ENCODE peak calls at places on chromosomes 11 and 22, in nine cellular contexts. Q, G, H, Z, U, K, L, E and A are unnamed samples.

GRCh38 chr11:111407652-111408051 is 28.6 kb upstream of the POU2AF1 start:
- DNase-seq in K (no peak), G (no peak), Q (no peak), H (no peak), U (no peak), L (no peak), E (no peak), Z (no peak), A (no peak)

GRCh38 chr22:30327864-30328345 is 1.2 kb upstream of the TBC1D10A start:
- DNase-seq in K (no peak), Q (no peak), U (no peak), Z (peak; percentile 72), H (peak; percentile 31), L (peak; percentile 31), G (peak; percentile 58), E (no peak), A (no peak)

GRCh38 chr11:20458905-20459632 is 71.6 kb downstream of the PRMT3 start:
- DNase-seq in H (no peak), K (no peak), E (no peak), U (no peak), Q (no peak), G (no peak), Z (no peak), L (no peak), A (no peak)

GRCh38 chr11:114132944-114133394 is 73.5 kb downstream of the ZBTB16 start:
- DNase-seq in G (no peak), U (no peak), H (no peak), Z (no peak), L (no peak), K (peak; percentile 70), E (no peak), Q (peak; percentile 85), A (no peak)

GRCh38 chr11:62553839-62554361 is 7.3 kb upstream of the AHNAK start:
- DNase-seq in Z (no peak), Q (peak; percentile 83), U (peak; percentile 92), G (no peak), K (no peak), E (no peak), H (peak; percentile 19), L (no peak), A (no peak)

GRCh38 chr11:44939673-44940072 is 11.0 kb downstream of the TP53I11 start:
- DNase-seq in K (no peak), Z (no peak), G (no peak), Q (no peak), U (no peak), H (no peak), L (peak; percentile 51), E (no peak), A (no peak)

GRCh38 chr22:44196731-44197131 is 16.0 kb downstream of the PARVG start:
- DNase-seq in E (no peak), L (no peak), Q (no peak), H (no peak), Z (peak; percentile 23), K (peak; percentile 30), U (no peak), G (no peak), A (no peak)

GRCh38 chr11:119584193-119585037 is 144.6 kb downstream of the NECTIN1 start:
- DNase-seq in E (no peak), L (peak; percentile 95), Q (peak; percentile 56), K (peak; percentile 58), G (peak; percentile 58), Z (peak; percentile 75), U (peak; percentile 28), H (no peak), A (no peak)

GRCh38 chr11:119934267-119934666 is 203.6 kb downstream of the TRIM29 start:
- DNase-seq in L (no peak), G (no peak), H (no peak), U (no peak), Z (no peak), Q (no peak), E (no peak), K (no peak), A (no peak)

GRCh38 chr11:64340671-64341335 is 799 bp downstream of the CCDC88B start:
- DNase-seq in E (peak; percentile 56), Q (no peak), Z (no peak), G (no peak), U (no peak), L (peak; percentile 83), K (peak; percentile 89), H (peak; percentile 80), A (no peak)

GRCh38 chr11:5618807-5619206 is 6.0 kb upstream of the TRIM34 start:
- DNase-seq in K (no peak), H (no peak), L (no peak), Z (no peak), E (no peak), U (no peak), G (no peak), Q (peak; percentile 74), A (no peak)

GRCh38 chr11:120334894-120335462 is 1.2 kb upstream of the ARHGEF12 start:
- DNase-seq in L (peak; percentile 71), H (no peak), Z (peak; percentile 67), K (no peak), U (peak; percentile 40), G (peak; percentile 85), Q (peak; percentile 87), E (peak; percentile 48), A (no peak)

GRCh38 chr11:9880657-9881056 is 216.8 kb downstream of the SWAP70 start:
- DNase-seq in H (no peak), U (no peak), Q (no peak), Z (no peak), G (no peak), E (no peak), L (no peak), K (no peak), A (no peak)

GRCh38 chr22:41857160-41857859 is 24.4 kb downstream of the SREBF2 start:
- DNase-seq in U (peak; percentile 68), H (no peak), E (no peak), Q (peak; percentile 64), G (peak; percentile 38), K (no peak), Z (peak; percentile 61), L (peak; percentile 70), A (no peak)

GRCh38 chr11:10628506-10629236 is 60.2 kb upstream of the LYVE1 start:
- DNase-seq in Z (no peak), E (no peak), H (no peak), Q (no peak), G (no peak), K (no peak), L (no peak), U (no peak), A (no peak)

GRCh38 chr11:36948445-36949171 is 350.6 kb upstream of the RAG2 start:
- DNase-seq in Q (no peak), K (no peak), G (no peak), E (no peak), L (no peak), H (no peak), Z (no peak), U (no peak), A (no peak)

DNA sequence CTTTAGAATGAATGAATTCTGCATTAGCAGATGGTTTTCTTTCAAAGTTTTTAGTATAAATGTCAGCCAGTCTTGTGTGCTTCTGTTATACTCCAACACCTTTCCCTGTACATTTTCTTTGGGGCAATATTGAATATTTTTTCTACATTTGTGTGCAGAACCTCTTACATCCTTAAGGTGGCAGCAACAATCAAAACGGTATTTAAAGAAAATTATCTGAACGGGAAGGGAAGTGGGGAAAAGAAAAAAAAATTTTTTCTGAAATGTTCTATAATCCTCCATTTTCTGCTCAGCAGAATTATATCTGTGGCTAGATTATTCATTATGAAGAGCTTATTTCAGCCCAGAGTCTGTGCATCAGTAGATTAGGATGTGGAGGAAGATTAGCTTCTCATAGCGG is 347.3 kb upstream of the RAG2 start:
- DNase-seq in L (no peak), E (no peak), H (no peak), U (no peak), K (no peak), Z (no peak), Q (peak; percentile 2), G (no peak), A (no peak)
- H3K4me3 ChIP-seq in L (no peak overlapping the region), E (no peak overlapping the region), H (no peak overlapping the region), U (no peak overlapping the region), K (no peak overlapping the region), Z (no peak overlapping the region), Q (no peak overlapping the region), G (no peak overlapping the region), A (no peak overlapping the region)

GRCh38 chr22:38868886-38869381 is 3.1 kb downstream of the CBX6 start:
- DNase-seq in Z (peak; percentile 74), K (peak; percentile 73), U (peak; percentile 68), L (peak; percentile 91), H (peak; percentile 83), Q (peak; percentile 53), E (peak; percentile 86), G (peak; percentile 79), A (no peak)
- TF ChIP-seq CTCF in Z (peak; percentile 87), K (peak; percentile 66), U (peak; percentile 78), L (peak; percentile 92), H (peak; percentile 68), Q (peak; percentile 84), E (peak; percentile 86), G (peak; percentile 76), A (peak; percentile 84)

GRCh38 chr11:47047972-47048371 is 111.4 kb downstream of the CSTPP1 start:
- DNase-seq in K (no peak), L (no peak), Q (no peak), G (no peak), H (no peak), Z (no peak), E (no peak), U (no peak), A (no peak)
- H3K4me3 ChIP-seq in K (no peak overlapping the region), L (no peak overlapping the region), Q (no peak overlapping the region), G (no peak overlapping the region), H (no peak overlapping the region), Z (no peak overlapping the region), E (no peak overlapping the region), U (no peak overlapping the region), A (no peak overlapping the region)

GRCh38 chr22:21725956-21726649 is 9.5 kb downstream of the YPEL1 start:
- DNase-seq in Q (no peak), E (no peak), G (no peak), K (no peak), L (no peak), U (no peak), Z (no peak), H (no peak), A (no peak)

GRCh38 chr22:21726650-21727049 is 8.9 kb downstream of the YPEL1 start:
- DNase-seq in Q (no peak), Z (peak; percentile 63), G (peak; percentile 42), U (peak; percentile 20), E (no peak), L (peak; percentile 81), H (no peak), K (no peak), A (no peak)

GRCh38 chr22:21728270-21728669 is 7.3 kb downstream of the YPEL1 start:
- DNase-seq in Z (no peak), L (no peak), H (no peak), E (no peak), U (no peak), Q (no peak), K (no peak), G (no peak), A (no peak)

GRCh38 chr22:21727768-21728167 is 7.8 kb downstream of the YPEL1 start:
- DNase-seq in E (no peak), Q (no peak), H (no peak), L (no peak), K (no peak), Z (no peak), U (no peak), G (no peak), A (no peak)

DNA sequence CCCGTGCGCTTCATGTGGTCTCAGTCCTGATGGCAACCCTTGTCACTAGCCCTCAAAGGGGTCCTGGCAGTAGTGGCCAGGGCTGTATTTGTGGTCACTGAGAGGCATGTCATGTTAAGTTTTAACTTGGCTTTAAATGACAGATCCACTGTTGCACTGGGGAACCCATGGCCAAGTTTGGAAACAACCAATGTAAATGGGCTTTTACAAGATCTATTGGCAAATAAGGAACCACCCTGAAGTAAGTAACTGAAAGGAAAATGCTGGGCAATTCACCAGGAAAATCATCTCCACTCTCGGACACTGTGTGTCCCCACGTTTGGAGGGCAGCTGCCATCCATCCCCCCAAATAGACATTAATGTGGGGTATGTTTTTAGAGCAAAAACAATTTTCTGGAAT is 8.4 kb downstream of the YPEL1 start:
- DNase-seq in U (no peak), L (no peak), K (no peak), G (no peak), Q (no peak), E (no peak), Z (no peak), H (no peak), A (no peak)
- TF ChIP-seq CTCF in U (no peak), L (no peak), K (no peak), G (no peak), Q (no peak), E (no peak), Z (no peak), H (no peak), A (no peak)